ENCODE peak calls at places on chromosomes 3 and 15, in six cellular contexts. M, E, U, Z, H and T are unnamed samples. For H3K27me3, the result is how much of the 10 kb centered on the place peaks cover.

GRCh38 chr3:36364260-36364659 is 16.0 kb upstream of the STAC start:
- DNase-seq in M (no peak), E (no peak), Z (no peak), U (no peak), H (no peak), T (no peak)

GRCh38 chr15:48072941-48073340 is 47.8 kb upstream of the SLC24A5 start:
- DNase-seq in E (no peak), H (no peak), U (no peak), M (no peak), Z (no peak), T (no peak)

GRCh38 chr3:120622870-120623718 is 27.0 kb downstream of the NDUFB4 start:
- DNase-seq in H (no peak), U (no peak), M (no peak), Z (peak), E (no peak), T (no peak)

GRCh38 chr15:75030023-75030413 is 6.6 kb downstream of the PPCDC start:
- DNase-seq in M (no peak), U (peak), H (peak), E (no peak), Z (no peak), T (peak)

GRCh38 chr15:52005748-52006701 is 13.0 kb upstream of the MAPK6 start:
- DNase-seq in H (peak), U (no peak), E (no peak), Z (peak), M (no peak), T (no peak)

GRCh38 chr3:193008654-193009053 is 91.0 kb upstream of the MB21D2 start:
- DNase-seq in E (no peak), U (no peak), M (no peak), Z (no peak), H (no peak), T (no peak)

GRCh38 chr3:66107855-66108254 is 69.1 kb upstream of the MAGI1 start:
- DNase-seq in U (peak), M (no peak), Z (no peak), E (no peak), H (peak), T (no peak)

GRCh38 chr15:63765338-63765737 is 68.4 kb downstream of the HERC1 start:
- DNase-seq in M (no peak), E (no peak), U (no peak), H (no peak), Z (no peak), T (no peak)

GRCh38 chr3:136716629-136717028 is 35.5 kb downstream of the STAG1 start:
- DNase-seq in Z (no peak), U (no peak), H (no peak), M (no peak), E (no peak), T (no peak)

GRCh38 chr3:194142156-194142910 is 6.4 kb downstream of the HES1 start:
- DNase-seq in H (no peak), M (no peak), Z (no peak), U (no peak), E (no peak), T (peak)

GRCh38 chr3:25854214-25854613 is 64.3 kb downstream of the OXSM start:
- DNase-seq in U (no peak), E (no peak), Z (peak), H (peak), M (no peak), T (no peak)

GRCh38 chr15:28873585-28874139 is 12.1 kb upstream of the APBA2 start:
- DNase-seq in H (no peak), Z (no peak), U (no peak), M (no peak), E (no peak), T (no peak)

GRCh38 chr3:155664922-155665695 is 79.8 kb downstream of the PLCH1 start:
- DNase-seq in U (peak), Z (peak), H (peak), M (no peak), E (peak), T (peak)
- H3K27me3 ChIP-seq in U (under half), Z (under half), H (under half), M (under half), E (under half), T (under half)

GRCh38 chr3:137771401-137772230 is 7.5 kb downstream of the SOX14 start:
- DNase-seq in U (no peak), M (no peak), Z (no peak), E (no peak), H (no peak), T (no peak)
- H3K27me3 ChIP-seq in U (under half), M (under half), Z (under half), E (under half), H (half or more), T (under half)

GRCh38 chr3:116757310-116757709 is 47.7 kb downstream of the TUSC7 start:
- DNase-seq in U (no peak), E (no peak), H (no peak), Z (no peak), M (no peak), T (no peak)

DNA sequence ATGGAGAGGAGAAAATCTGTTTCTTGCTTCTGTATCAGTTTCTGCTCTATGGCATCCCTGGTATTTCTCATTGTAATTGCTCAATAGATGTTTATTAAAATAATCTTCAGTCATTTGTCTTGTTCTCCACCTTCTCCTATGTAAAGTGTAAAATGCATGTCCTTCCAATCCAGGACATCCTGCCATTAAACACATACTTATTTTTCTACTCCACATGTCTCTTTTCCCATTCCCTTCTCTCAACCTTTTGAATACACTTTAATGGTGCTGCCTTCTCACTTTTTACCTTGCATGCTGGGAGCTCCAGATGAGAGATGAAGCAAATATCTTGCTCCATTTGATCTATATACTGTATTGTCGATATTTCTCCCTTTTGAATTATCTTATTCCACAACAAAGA is 49.7 kb downstream of the TUSC7 start:
- DNase-seq in E (no peak), U (no peak), H (no peak), Z (no peak), M (no peak), T (no peak)
- H3K27me3 ChIP-seq in E (under half), U (under half), H (under half), Z (under half), M (under half), T (under half)

GRCh38 chr15:89360294-89360971 is 25.8 kb upstream of the POLG start:
- DNase-seq in U (no peak), Z (no peak), M (no peak), E (no peak), H (no peak), T (no peak)

GRCh38 chr15:89361451-89362202 is 27.0 kb upstream of the POLG start:
- DNase-seq in M (peak), E (peak), H (peak), U (peak), Z (peak), T (no peak)

GRCh38 chr15:89358755-89359439 is 24.3 kb upstream of the POLG start:
- DNase-seq in E (peak), H (peak), U (peak), M (peak), Z (peak), T (peak)

GRCh38 chr15:89358435-89358754 is 23.8 kb upstream of the POLG start:
- DNase-seq in U (no peak), E (no peak), M (no peak), H (no peak), Z (no peak), T (no peak)

DNA sequence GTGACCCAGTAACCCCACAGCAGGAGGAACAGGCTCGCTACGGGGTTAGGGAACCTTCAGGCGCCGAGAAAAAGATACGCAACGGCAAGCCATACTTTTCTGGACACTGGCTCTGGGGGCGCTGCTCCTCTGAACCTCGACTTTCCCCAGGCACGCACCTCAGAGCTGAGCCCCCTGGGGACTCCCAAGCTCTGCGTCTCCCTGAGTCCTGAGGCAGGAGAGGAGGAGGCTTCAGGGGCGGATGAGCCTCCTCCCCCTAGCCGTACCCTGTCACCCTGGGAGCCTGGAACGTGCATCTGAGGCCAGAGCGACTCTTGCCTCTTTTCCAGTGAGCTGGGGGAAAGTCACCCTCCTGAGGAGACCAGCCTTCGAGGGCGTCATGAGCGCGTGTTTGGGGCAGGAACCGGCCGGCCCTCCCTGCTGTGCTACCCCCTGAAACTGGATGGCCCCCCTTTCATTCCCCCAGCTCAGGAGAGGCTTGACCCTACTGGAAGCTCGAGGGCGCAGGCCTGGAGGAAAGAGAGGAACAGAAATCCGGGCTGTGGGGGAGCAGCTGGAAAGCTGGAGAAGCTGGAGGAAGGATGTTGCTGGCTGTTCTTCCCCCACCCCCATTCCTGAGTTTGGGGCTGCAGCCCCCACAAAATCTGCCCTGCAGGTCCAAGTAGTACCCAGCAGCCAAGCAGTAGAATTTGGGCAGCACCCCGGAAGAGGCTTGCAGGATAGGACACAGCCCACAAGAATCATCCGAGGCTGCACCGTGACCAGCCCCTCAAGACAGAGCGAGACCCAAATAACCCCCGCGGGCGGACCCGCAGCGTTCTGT is 25.1 kb upstream of the POLG start:
- DNase-seq in E (no peak), H (no peak), Z (no peak), M (no peak), U (no peak), T (no peak)
- H3K27me3 ChIP-seq in E (under half), H (half or more), Z (half or more), M (half or more), U (under half), T (under half)

DNA sequence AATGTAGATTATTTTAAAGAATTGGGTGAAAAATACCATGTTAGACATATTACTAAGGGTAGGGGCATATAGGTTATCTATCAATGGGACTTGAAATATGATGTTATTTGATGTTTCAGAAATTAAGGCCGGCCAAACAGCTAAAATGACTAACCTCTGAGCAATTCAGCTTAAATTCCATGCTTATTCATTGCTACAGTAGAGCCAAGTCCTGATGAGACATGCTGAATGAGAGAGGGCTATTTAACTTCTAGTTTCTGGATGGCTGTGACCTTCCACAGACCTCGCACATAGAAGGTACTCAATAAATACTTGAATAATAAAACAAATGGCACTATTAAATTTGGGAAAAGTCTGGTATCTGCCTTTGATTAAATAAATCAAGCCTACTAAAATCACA is 175.6 kb upstream of the WNT5A start:
- DNase-seq in E (no peak), Z (peak), M (no peak), U (no peak), H (peak), T (no peak)
- H3K27me3 ChIP-seq in E (under half), Z (under half), M (under half), U (under half), H (under half), T (under half)